ENCODE peak calls at places on chromosomes 7 and 10, in eight cellular contexts. Z, J, Y, C, V, O, U and F are unnamed samples. For H3K27me3, the result is how much of the 10 kb centered on the place peaks cover.

GRCh38 chr10:133328358-133329343 is 8.0 kb downstream of the CALY start:
- DNase-seq in U (no peak), O (no peak), Z (no peak), V (no peak), J (no peak), C (no peak), Y (peak), F (no peak)

GRCh38 chr7:11182736-11183135 is 209.1 kb downstream of the PHF14 start:
- DNase-seq in J (no peak), O (peak), Y (no peak), V (no peak), U (no peak), Z (no peak), C (peak), F (no peak)

GRCh38 chr7:66105263-66105748 is 9.3 kb upstream of the CRCP start:
- DNase-seq in J (no peak), U (no peak), V (no peak), O (no peak), Z (no peak), Y (no peak), C (no peak), F (no peak)

GRCh38 chr7:81934596-81935301 is 164.9 kb upstream of the HGF start:
- DNase-seq in U (no peak), J (no peak), C (no peak), O (no peak), V (no peak), Y (no peak), Z (no peak), F (no peak)

GRCh38 chr10:123997486-123998196 is 95.8 kb downstream of the CHST15 start:
- DNase-seq in C (peak), J (no peak), V (no peak), O (peak), U (no peak), Z (no peak), Y (peak), F (no peak)

GRCh38 chr7:80210400-80210799 is 75.8 kb downstream of the GNAI1 start:
- DNase-seq in O (no peak), V (no peak), Z (no peak), J (no peak), U (no peak), C (no peak), Y (no peak), F (no peak)

GRCh38 chr10:35140126-35140525 is 13.5 kb downstream of the CREM start:
- DNase-seq in Z (no peak), V (no peak), Y (no peak), O (no peak), J (no peak), C (no peak), U (no peak), F (no peak)

GRCh38 chr7:150656047-150656446 is 23.9 kb upstream of the GIMAP6 start:
- DNase-seq in V (no peak), C (no peak), J (no peak), U (no peak), Y (no peak), O (no peak), Z (no peak), F (no peak)

GRCh38 chr7:137538361-137538762 is 194.8 kb upstream of the PTN start:
- DNase-seq in V (no peak), Z (no peak), U (no peak), Y (no peak), O (peak), J (no peak), C (peak), F (no peak)

GRCh38 chr7:119545118-119545517 is 727.9 kb upstream of the KCND2 start:
- DNase-seq in C (peak), V (no peak), O (peak), Z (no peak), J (no peak), Y (no peak), U (no peak), F (no peak)

GRCh38 chr10:75018233-75018632 is 93.2 kb upstream of the SAMD8 start:
- DNase-seq in Z (no peak), Y (no peak), V (no peak), J (no peak), U (no peak), O (no peak), C (no peak), F (no peak)

GRCh38 chr10:34262965-34263364 is 552.1 kb downstream of the PARD3 start:
- DNase-seq in V (no peak), C (no peak), O (no peak), Z (no peak), Y (no peak), U (no peak), J (no peak), F (no peak)

GRCh38 chr7:134327896-134328295 is 11.2 kb upstream of the SLC35B4 start:
- DNase-seq in Z (peak), J (peak), V (no peak), U (peak), C (peak), Y (no peak), O (peak), F (peak)

GRCh38 chr10:77715081-77715480 is 77.5 kb upstream of the KCNMA1 start:
- DNase-seq in Y (no peak), J (peak), U (no peak), V (no peak), C (no peak), O (no peak), Z (no peak), F (peak)

GRCh38 chr10:42850931-42851330 is 68.3 kb downstream of the BMS1 start:
- DNase-seq in Z (no peak), O (no peak), Y (no peak), U (no peak), C (no peak), J (no peak), V (no peak), F (no peak)

GRCh38 chr7:46603780-46604725 is 683.0 kb upstream of the IGFBP3 start:
- DNase-seq in Z (peak), Y (no peak), J (peak), U (peak), V (peak), C (peak), O (peak), F (peak)

GRCh38 chr7:33728779-33729646 is 176.3 kb upstream of the BMPER start:
- DNase-seq in Z (no peak), O (no peak), C (no peak), V (no peak), U (no peak), Y (no peak), J (no peak), F (no peak)

GRCh38 chr10:6080417-6080973 is 8.3 kb upstream of the RBM17 start:
- DNase-seq in J (no peak), Z (no peak), V (no peak), Y (no peak), U (no peak), O (no peak), C (no peak), F (no peak)

GRCh38 chr7:46725838-46726237 is 804.8 kb upstream of the IGFBP3 start:
- DNase-seq in V (no peak), U (no peak), Y (no peak), Z (no peak), O (no peak), J (no peak), C (peak), F (no peak)

GRCh38 chr10:3398825-3399646 is 226.5 kb upstream of the PITRM1 start:
- DNase-seq in Z (peak), O (no peak), V (peak), Y (no peak), U (no peak), J (peak), C (no peak), F (no peak)

GRCh38 chr10:70358446-70358845 is 24.0 kb downstream of the LRRC20 start:
- DNase-seq in C (no peak), Z (no peak), U (no peak), O (no peak), V (no peak), J (no peak), Y (no peak), F (no peak)

GRCh38 chr10:14839305-14839695 is 1.2 kb downstream of the HSPA14 start:
- DNase-seq in Y (no peak), U (no peak), Z (no peak), C (no peak), J (peak), O (no peak), V (no peak), F (peak)

GRCh38 chr7:68573271-68574000 is 1024.8 kb upstream of the AUTS2 start:
- DNase-seq in Y (no peak), U (no peak), J (no peak), V (no peak), Z (no peak), O (no peak), C (no peak), F (no peak)

GRCh38 chr10:60849217-60849616 is 70.9 kb downstream of the CDK1 start:
- DNase-seq in J (no peak), U (no peak), C (no peak), Y (no peak), Z (no peak), O (no peak), V (no peak), F (no peak)

GRCh38 chr7:84510501-84510900 is 315.9 kb upstream of the SEMA3A start:
- DNase-seq in J (no peak), U (no peak), Z (no peak), C (peak), Y (no peak), O (peak), V (no peak), F (no peak)

GRCh38 chr7:3153118-3153517 is 109.5 kb upstream of the CARD11 start:
- DNase-seq in U (no peak), O (no peak), Z (no peak), V (no peak), Y (no peak), J (no peak), C (no peak), F (no peak)

GRCh38 chr7:14806886-14807285 is 95.7 kb downstream of the DGKB start:
- DNase-seq in Z (no peak), J (no peak), Y (no peak), C (peak), U (no peak), V (no peak), O (peak), F (no peak)

GRCh38 chr10:7218974-7219373 is 191.9 kb downstream of the SFMBT2 start:
- DNase-seq in J (no peak), O (peak), V (no peak), Z (no peak), U (no peak), C (peak), Y (no peak), F (no peak)

GRCh38 chr10:122727426-122727825 is 27.8 kb upstream of the C10orf120 start:
- DNase-seq in Z (no peak), J (no peak), O (no peak), V (no peak), Y (no peak), U (no peak), C (no peak), F (peak)

GRCh38 chr10:129966831-129967578 is 2.9 kb upstream of the EBF3 start:
- DNase-seq in U (no peak), Y (no peak), C (no peak), Z (no peak), V (no peak), O (no peak), J (no peak), F (no peak)

GRCh38 chr10:129969528-129970264 is 5.6 kb upstream of the EBF3 start:
- DNase-seq in Y (no peak), U (no peak), Z (no peak), J (no peak), O (no peak), C (no peak), V (no peak), F (no peak)

GRCh38 chr10:129967579-129968019 is 3.5 kb upstream of the EBF3 start:
- DNase-seq in V (no peak), Z (no peak), Y (no peak), J (no peak), U (no peak), C (no peak), O (no peak), F (no peak)

GRCh38 chr10:129968937-129969527 is 5.0 kb upstream of the EBF3 start:
- DNase-seq in O (no peak), C (no peak), Z (no peak), U (no peak), J (peak), V (no peak), Y (no peak), F (peak)

DNA sequence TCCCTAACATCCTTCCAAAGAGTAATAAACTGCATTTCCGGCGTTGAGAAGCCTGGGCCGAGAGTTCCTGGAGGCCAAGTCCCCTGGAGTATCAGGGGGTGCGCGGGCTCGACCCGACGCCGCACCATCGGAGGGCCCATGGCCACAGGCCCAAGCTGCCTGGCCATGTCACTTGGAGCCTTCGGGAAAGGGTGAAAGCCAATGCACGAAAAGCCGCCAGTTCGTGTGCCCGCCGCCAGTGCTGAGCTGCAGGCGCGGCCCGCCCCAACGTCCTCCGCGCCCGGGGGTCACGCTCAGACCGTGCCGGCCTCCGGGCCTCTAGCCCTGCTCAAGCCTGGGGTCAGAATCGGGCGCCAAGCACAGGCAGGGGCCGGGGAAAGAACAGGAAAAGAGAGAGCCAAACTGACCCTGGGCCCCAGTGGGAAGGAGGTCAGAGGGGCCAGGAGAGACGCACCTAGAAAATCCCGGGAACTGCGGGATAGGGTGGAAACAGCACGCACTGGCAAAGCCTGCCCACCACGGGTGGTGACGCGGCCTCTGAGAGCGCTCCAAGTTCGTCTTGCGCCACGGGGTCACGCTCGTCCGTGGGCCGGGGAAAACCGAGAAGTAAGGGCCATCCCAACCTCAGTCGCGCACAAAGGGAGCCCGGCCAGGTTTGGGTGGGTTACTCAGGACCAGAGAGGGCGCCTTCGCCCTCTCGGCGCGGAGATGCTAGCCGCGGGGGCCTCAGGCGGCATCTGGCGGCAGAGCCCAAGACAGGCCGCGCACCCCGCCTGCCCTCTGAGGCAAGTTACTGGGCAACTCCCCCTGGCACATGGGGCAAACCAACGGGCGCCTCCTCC is 4.2 kb upstream of the EBF3 start:
- DNase-seq in Y (no peak), O (no peak), Z (no peak), C (no peak), V (no peak), J (no peak), U (no peak), F (no peak)
- H3K27me3 ChIP-seq in Y (half or more), O (half or more), Z (half or more), C (half or more), V (half or more), J (half or more), U (under half), F (half or more)

GRCh38 chr10:71647526-71648354 is 71.8 kb downstream of the C10orf105 start:
- DNase-seq in J (no peak), C (no peak), O (no peak), Z (no peak), U (no peak), Y (no peak), V (no peak), F (no peak)

GRCh38 chr10:71650397-71650796 is 69.2 kb downstream of the C10orf105 start:
- DNase-seq in O (no peak), Y (no peak), V (no peak), J (no peak), Z (no peak), C (no peak), U (no peak), F (no peak)

GRCh38 chr10:71651428-71651827 is 68.2 kb downstream of the C10orf105 start:
- DNase-seq in Y (no peak), J (no peak), U (no peak), C (no peak), V (no peak), Z (no peak), O (no peak), F (no peak)

GRCh38 chr10:71648595-71649320 is 70.8 kb downstream of the C10orf105 start:
- DNase-seq in O (no peak), Z (no peak), Y (no peak), J (no peak), V (no peak), U (no peak), C (no peak), F (peak)

GRCh38 chr10:71649631-71650030 is 69.9 kb downstream of the C10orf105 start:
- DNase-seq in U (no peak), J (no peak), C (no peak), Z (no peak), O (no peak), Y (no peak), V (no peak), F (peak)
- H3K27me3 ChIP-seq in U (under half), J (under half), C (under half), Z (under half), O (under half), Y (under half), V (under half), F (under half)

GRCh38 chr7:27155816-27156507 is 513 bp downstream of the HOXA7 start:
- DNase-seq in Z (no peak), J (peak), V (no peak), Y (peak), U (peak), C (no peak), O (no peak), F (no peak)
- H3K27me3 ChIP-seq in Z (half or more), J (half or more), V (half or more), Y (under half), U (under half), C (under half), O (half or more), F (under half)

DNA sequence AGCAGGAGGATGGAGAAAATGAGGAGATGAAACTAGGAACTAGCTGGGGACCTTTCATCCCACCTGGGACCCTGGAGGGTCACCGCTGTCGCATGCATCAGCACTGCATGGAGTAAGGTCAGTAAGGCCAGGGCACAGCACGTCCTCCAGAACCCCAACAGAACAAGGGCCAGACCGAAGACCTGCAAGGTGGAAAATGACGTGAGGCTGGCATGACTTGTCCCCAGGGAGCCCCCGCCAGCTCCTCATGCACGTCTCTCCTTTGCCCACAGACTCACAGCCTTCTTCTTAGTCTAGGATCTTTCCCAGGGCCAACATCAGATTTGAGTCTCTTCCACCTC is 4.7 kb downstream of the ZNF488 start:
- DNase-seq in V (no peak), U (no peak), C (no peak), J (no peak), Z (peak), Y (no peak), O (no peak), F (no peak)
- H3K27me3 ChIP-seq in V (under half), U (under half), C (under half), J (under half), Z (under half), Y (under half), O (under half), F (under half)

DNA sequence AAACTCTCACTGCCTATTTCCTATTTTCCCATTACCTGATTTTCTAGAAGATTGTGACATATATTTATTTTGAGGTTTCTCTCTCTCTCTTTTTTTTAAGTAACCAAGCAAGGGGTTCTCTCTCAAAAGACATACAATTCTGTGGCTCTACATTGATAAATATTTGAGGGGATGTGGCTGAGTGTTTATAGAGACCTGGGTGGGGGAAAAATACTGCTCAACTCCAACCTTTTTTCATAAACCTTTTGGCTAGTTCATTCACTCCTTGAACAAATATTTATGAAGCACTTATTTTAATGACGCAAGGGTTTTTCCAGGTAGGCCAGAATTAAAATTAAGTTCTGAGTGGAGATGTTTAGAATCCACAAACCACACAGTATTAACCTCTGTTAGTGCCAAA is 100.1 kb downstream of the PTPRE start:
- DNase-seq in O (no peak), Y (no peak), C (no peak), U (no peak), Z (no peak), J (no peak), V (no peak), F (no peak)
- H3K27me3 ChIP-seq in O (under half), Y (under half), C (under half), U (under half), Z (under half), J (under half), V (under half), F (under half)

DNA sequence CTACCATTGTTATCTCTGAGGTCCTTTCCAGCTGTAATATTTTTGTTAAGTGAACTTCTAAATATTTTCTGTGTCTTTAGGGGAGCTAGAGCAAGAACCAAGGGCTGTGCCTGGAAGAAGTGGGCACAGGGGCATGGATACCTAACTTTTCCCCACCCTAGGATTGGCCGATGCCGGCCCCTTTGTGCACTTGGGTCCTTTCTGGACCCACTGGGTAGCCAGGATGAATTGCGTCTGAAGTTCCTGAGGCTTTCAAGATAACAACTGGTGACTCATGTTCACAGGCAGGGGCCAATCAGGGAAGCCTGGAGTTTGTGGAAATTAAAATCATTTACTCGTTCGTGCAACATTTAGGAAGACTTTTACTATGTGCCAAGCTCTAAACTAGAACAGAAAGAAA is 758 bp downstream of the DPCD start:
- DNase-seq in Z (no peak), C (peak), V (no peak), U (no peak), O (peak), J (no peak), Y (no peak), F (peak)
- H3K27me3 ChIP-seq in Z (under half), C (under half), V (under half), U (under half), O (under half), J (under half), Y (under half), F (under half)